ENCODE peak calls at places on chromosomes 2 and 18, in nine cellular contexts. A is tibial artery, I is transverse colon, Y is cardiac fibroblast, P is bronchial epithelial cell, O is fibroblast of pulmonary artery, V is mucosa of descending colon, F is dorsolateral prefrontal cortex, N is IMR-90. W is an unnamed sample.

GRCh38 chr18:12376718-12377555 is at the start of gene AFG3L2:
- DNase-seq in O (peak), P (peak), I (peak), A (peak), N (peak), F (peak), V (peak), Y (peak), W (peak)

GRCh38 chr2:231037202-231037730 is at the start of gene C2orf72:
- DNase-seq in O (no peak), P (no peak), N (no peak), F (no peak), Y (no peak), I (no peak), V (peak), A (no peak), W (no peak)

GRCh38 chr18:58350526-58350925 is 278.4 kb downstream of the ALPK2 start:
- DNase-seq in F (no peak), P (peak), Y (no peak), N (peak), O (no peak), I (no peak), A (no peak), V (no peak), W (no peak)

GRCh38 chr2:20015482-20016083 is 3.1 kb upstream of the MATN3 start:
- DNase-seq in F (no peak), Y (peak), V (no peak), I (no peak), O (peak), P (peak), N (peak), A (no peak), W (peak)

GRCh38 chr2:216082805-216083204 is 1.1 kb downstream of the TMEM169 start:
- DNase-seq in N (peak), O (no peak), P (no peak), A (no peak), V (no peak), Y (no peak), I (peak), F (peak), W (no peak)

GRCh38 chr2:223442874-223443273 is 159.3 kb downstream of the SCG2 start:
- DNase-seq in F (no peak), N (peak), A (no peak), I (no peak), O (no peak), V (no peak), Y (no peak), P (no peak), W (peak)

GRCh38 chr2:68251855-68252406 is 401 bp downstream of the PPP3R1 start:
- DNase-seq in P (no peak), N (no peak), I (peak), O (no peak), F (no peak), A (no peak), Y (no peak), V (peak), W (no peak)

GRCh38 chr2:152718909-152719645 is 657 bp downstream of the ARL6IP6 start:
- DNase-seq in Y (peak), O (peak), V (peak), A (no peak), N (no peak), I (peak), F (no peak), P (peak), W (peak)

GRCh38 chr2:222774941-222775340 is 85.9 kb upstream of the ACSL3 start:
- DNase-seq in I (no peak), O (no peak), V (no peak), N (no peak), P (peak), A (no peak), Y (no peak), F (no peak), W (no peak)

GRCh38 chr2:25606892-25607291 is 66.5 kb downstream of the DTNB start:
- DNase-seq in A (no peak), F (no peak), O (peak), N (peak), V (no peak), I (no peak), Y (peak), P (peak), W (peak)

GRCh38 chr2:187959821-187960220 is 331.9 kb upstream of the GULP1 start:
- DNase-seq in P (peak), Y (peak), O (peak), I (no peak), A (no peak), V (no peak), F (no peak), N (peak), W (no peak)

GRCh38 chr18:7291046-7291445 is 60.2 kb downstream of the LRRC30 start:
- DNase-seq in N (no peak), A (no peak), Y (no peak), P (no peak), O (no peak), F (no peak), I (no peak), V (no peak), W (no peak)

GRCh38 chr18:9405130-9405529 is 70.2 kb upstream of the RALBP1 start:
- DNase-seq in V (no peak), I (no peak), Y (no peak), P (no peak), A (no peak), F (no peak), N (no peak), O (no peak), W (no peak)

GRCh38 chr18:63878343-63878742 is 9.2 kb upstream of the SERPINB2 start:
- DNase-seq in Y (peak), P (peak), I (no peak), A (no peak), N (peak), O (peak), F (no peak), V (no peak), W (no peak)

GRCh38 chr2:101111917-101112771 is 39.0 kb downstream of the TBC1D8 start:
- DNase-seq in F (no peak), N (peak), P (no peak), A (no peak), V (no peak), Y (peak), I (no peak), O (peak), W (peak)

GRCh38 chr2:132037527-132038178 is 124.1 kb downstream of the ANKRD30BL start:
- DNase-seq in O (no peak), V (no peak), Y (no peak), A (no peak), I (no peak), P (no peak), N (no peak), F (peak), W (peak)
- TF ChIP-seq CTCF in O (no peak), V (no peak), Y (no peak), A (no peak), I (no peak), P (no peak), N (no peak), F (no peak), W (peak)

DNA sequence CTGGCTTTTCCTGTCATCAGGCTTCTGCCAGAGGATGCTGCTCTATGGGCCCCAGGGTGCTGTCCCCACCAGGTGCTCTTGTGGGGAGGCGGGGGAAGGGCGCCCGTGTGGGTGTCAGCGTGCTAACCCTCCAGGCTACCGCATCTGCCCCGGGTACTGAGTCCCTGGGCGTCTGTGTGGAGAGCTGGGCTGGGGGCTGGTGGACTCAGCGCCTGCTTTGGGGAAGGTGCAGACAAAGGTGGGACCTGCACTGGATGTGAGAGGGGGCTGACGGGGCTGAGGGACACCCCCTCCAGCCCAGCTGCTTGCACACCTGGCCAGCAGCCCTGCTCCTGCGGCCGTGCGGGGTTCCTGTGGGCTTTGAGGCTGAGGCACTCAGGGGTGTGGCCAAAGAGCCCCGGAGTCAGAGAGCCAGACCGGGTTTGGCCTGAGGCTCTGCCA is 120.7 kb upstream of the PXDN start:
- DNase-seq in I (no peak), Y (no peak), A (no peak), O (no peak), F (no peak), P (no peak), V (no peak), N (no peak), W (no peak)
- H3K4me3 ChIP-seq in I (no peak), Y (no peak), A (no peak), O (no peak), F (no peak), P (no peak), V (no peak), N (no peak), W (no peak)

GRCh38 chr2:124915567-124915966 is 890.5 kb downstream of the CNTNAP5 start:
- DNase-seq in O (no peak), Y (no peak), V (no peak), N (no peak), F (no peak), I (no peak), P (no peak), A (no peak), W (no peak)
- TF ChIP-seq CTCF in O (no peak), Y (no peak), V (no peak), N (no peak), F (no peak), I (no peak), P (no peak), A (no peak), W (no peak)

GRCh38 chr2:71684226-71685072 is 231.1 kb downstream of the DYSF start:
- DNase-seq in O (no peak), I (no peak), N (no peak), P (no peak), A (peak), F (no peak), V (no peak), Y (no peak), W (no peak)

GRCh38 chr2:71681626-71682025 is 228.3 kb downstream of the DYSF start:
- DNase-seq in F (no peak), I (no peak), A (peak), P (no peak), O (no peak), N (no peak), Y (no peak), V (no peak), W (no peak)

GRCh38 chr2:71682341-71682740 is 229.0 kb downstream of the DYSF start:
- DNase-seq in P (no peak), O (no peak), V (no peak), I (no peak), A (peak), N (no peak), Y (no peak), F (no peak), W (no peak)

GRCh38 chr2:71683666-71684065 is 230.3 kb downstream of the DYSF start:
- DNase-seq in Y (no peak), I (no peak), P (no peak), N (no peak), A (peak), O (no peak), V (no peak), F (no peak), W (no peak)

GRCh38 chr2:71683070-71683469 is 229.7 kb downstream of the DYSF start:
- DNase-seq in N (no peak), Y (no peak), A (peak), F (no peak), O (no peak), V (no peak), P (no peak), I (no peak), W (no peak)
- H3K4me3 ChIP-seq in N (no peak), Y (no peak), A (no peak), F (no peak), O (no peak), V (no peak), P (no peak), I (no peak), W (no peak)

GRCh38 chr18:36711813-36712444 is 116.9 kb downstream of the TPGS2 start:
- DNase-seq in P (peak), F (no peak), Y (peak), V (no peak), O (peak), N (peak), A (no peak), I (no peak), W (peak)

GRCh38 chr18:36718705-36719328 is 110.0 kb downstream of the TPGS2 start:
- DNase-seq in A (no peak), V (no peak), P (no peak), Y (no peak), F (no peak), I (no peak), O (peak), N (peak), W (no peak)

GRCh38 chr18:36717422-36718110 is 111.2 kb downstream of the TPGS2 start:
- DNase-seq in F (no peak), N (no peak), Y (no peak), P (no peak), A (no peak), I (no peak), V (no peak), O (no peak), W (no peak)

GRCh38 chr18:36711014-36711725 is 117.6 kb downstream of the TPGS2 start:
- DNase-seq in P (no peak), V (no peak), O (no peak), A (no peak), I (no peak), N (peak), Y (no peak), F (no peak), W (no peak)

GRCh38 chr18:36714476-36714875 is 114.3 kb downstream of the TPGS2 start:
- DNase-seq in V (no peak), P (no peak), Y (no peak), F (no peak), I (no peak), A (no peak), N (no peak), O (no peak), W (no peak)
- TF ChIP-seq CTCF in V (no peak), P (no peak), Y (peak), F (no peak), I (no peak), A (no peak), N (peak), O (no peak), W (peak)

DNA sequence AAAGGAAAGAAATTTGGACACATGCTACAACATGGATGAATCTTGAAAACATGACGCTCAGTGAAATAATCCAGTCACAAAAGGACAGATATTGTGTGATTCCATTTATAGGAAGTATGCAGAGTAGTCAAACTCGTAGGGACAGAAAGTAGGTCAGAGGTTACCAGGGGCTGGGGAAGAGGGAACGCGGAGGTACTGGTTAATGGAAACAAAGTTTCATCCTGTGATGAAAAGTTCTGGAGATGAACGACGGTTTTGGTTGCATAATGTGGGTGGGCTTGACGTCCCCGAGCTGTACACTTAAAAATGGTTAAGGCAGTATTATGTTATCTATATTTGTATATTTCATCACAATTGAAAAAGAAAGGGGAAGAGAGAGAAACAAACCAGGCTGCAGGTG is 4.5 kb upstream of the SFTPB start:
- DNase-seq in Y (no peak), P (no peak), N (no peak), O (no peak), I (no peak), V (no peak), F (no peak), A (no peak), W (no peak)
- H3K4me3 ChIP-seq in Y (no peak), P (no peak), N (no peak), O (no peak), I (no peak), V (no peak), F (no peak), A (no peak), W (no peak)